ENCODE peak calls at places on chromosomes 3 and 15, in eight cellular contexts. L is hippocampal formation; E is mucosa of descending colon; B is pons; V is HTR-8/SVneo; O is NCI-H82; H is CD4-positive, alpha-beta T cell; K is NCI-H1105 treated with DMSO at 0.1 percent for 48 hours. G is an unnamed sample.
A peak's percentile ranks its signal among the peaks of the same experiment; 100 is the strongest.

GRCh38 chr3:165545059-165545458 is 292.2 kb downstream of the BCHE start:
- DNase-seq in L (no peak), E (no peak), B (no peak), V (no peak), O (no peak), H (no peak), K (no peak), G (no peak)

GRCh38 chr3:126826693-126827092 is 122.7 kb downstream of the CHCHD6 start:
- DNase-seq in L (no peak), E (no peak), B (no peak), V (no peak), O (no peak), H (no peak), K (no peak), G (no peak)

GRCh38 chr3:102068736-102069135 is 219.4 kb downstream of the NFKBIZ start:
- DNase-seq in L (no peak), E (no peak), B (no peak), V (no peak), O (no peak), H (no peak), K (no peak), G (no peak)

GRCh38 chr15:98034731-98035130 is 74.2 kb downstream of the ARRDC4 start:
- DNase-seq in L (no peak), E (no peak), B (no peak), V (no peak), O (no peak), H (no peak), K (no peak), G (no peak)

GRCh38 chr3:161700998-161701397 is 204.4 kb downstream of the OTOL1 start:
- DNase-seq in L (no peak), E (no peak), B (no peak), V (no peak), O (no peak), H (no peak), K (peak; percentile 48), G (no peak)

GRCh38 chr3:150765949-150766720 is 3.2 kb upstream of the SIAH2 start:
- DNase-seq in L (no peak), E (no peak), B (no peak), V (no peak), O (no peak), H (no peak), K (no peak), G (no peak)

GRCh38 chr15:29128671-29129070 is 141.0 kb downstream of the NSMCE3 start:
- DNase-seq in L (no peak), E (peak; percentile 34), B (no peak), V (no peak), O (no peak), H (no peak), K (no peak), G (no peak)

GRCh38 chr3:115322901-115323300 is 175.8 kb upstream of the ZBTB20 start:
- DNase-seq in L (no peak), E (no peak), B (no peak), V (no peak), O (no peak), H (no peak), K (no peak), G (peak; percentile 26)

GRCh38 chr3:114928989-114929620 is 218.0 kb downstream of the ZBTB20 start:
- DNase-seq in L (no peak), E (no peak), B (no peak), V (no peak), O (no peak), H (no peak), K (no peak), G (no peak)

GRCh38 chr3:184558726-184559125 is 2.9 kb upstream of the EPHB3 start:
- DNase-seq in L (no peak), E (no peak), B (no peak), V (no peak), O (no peak), H (no peak), K (no peak), G (no peak)

GRCh38 chr3:105480771-105481170 is 114.1 kb downstream of the ALCAM start:
- DNase-seq in L (no peak), E (no peak), B (no peak), V (no peak), O (no peak), H (no peak), K (no peak), G (no peak)

GRCh38 chr3:177618873-177619771 is 421.8 kb upstream of the TBL1XR1 start:
- DNase-seq in L (peak; percentile 84), E (no peak), B (peak; percentile 98), V (no peak), O (no peak), H (no peak), K (peak; percentile 36), G (peak; percentile 42)